ENCODE peak calls at places on chromosomes 6 and 20, in five cellular contexts. Z is PC-3; F is mucosa of gallbladder; H is EL; D is activated T-helper 1 cell treated with anti-CD3 and anti-CD28 coated beads, Interleukin-2, amount 50 U/mL, for 16 hours. N is an unnamed sample.

GRCh38 chr6:53023323-53023722 is 28.2 kb upstream of the GSTA4 start:
- DNase-seq in Z (no peak), F (no peak), H (no peak), D (no peak), N (no peak)

GRCh38 chr6:83270971-83271714 is 78.0 kb downstream of the RWDD2A start:
- DNase-seq in Z (peak; percentile 76), F (no peak), H (peak; percentile 94), D (no peak), N (no peak)

GRCh38 chr20:34579936-34580587 is 21.5 kb downstream of the MAP1LC3A start:
- DNase-seq in Z (peak; percentile 57), F (no peak), H (peak; percentile 65), D (no peak), N (no peak)

GRCh38 chr20:44887466-44887865 is 2.0 kb downstream of the YWHAB start:
- DNase-seq in Z (no peak), F (no peak), H (no peak), D (no peak), N (no peak)

GRCh38 chr6:106085984-106086832 is at the start of gene PRDM1:
- DNase-seq in Z (peak; percentile 87), F (peak; percentile 86), H (peak; percentile 87), D (peak; percentile 45), N (peak; percentile 65)

GRCh38 chr6:3915076-3915791 is 66.1 kb downstream of the FAM50B start:
- DNase-seq in Z (no peak), F (no peak), H (no peak), D (no peak), N (no peak)

GRCh38 chr6:95804847-95805541 is 210.8 kb upstream of the FUT9 start:
- DNase-seq in Z (peak; percentile 10), F (no peak), H (no peak), D (no peak), N (no peak)

GRCh38 chr6:103215835-103216234 is 1643.9 kb downstream of the HACE1 start:
- DNase-seq in Z (peak; percentile 47), F (no peak), H (peak; percentile 53), D (no peak), N (no peak)

GRCh38 chr6:100269189-100269588 is 195.5 kb downstream of the SIM1 start:
- DNase-seq in Z (peak; percentile 33), F (no peak), H (peak; percentile 84), D (no peak), N (no peak)

GRCh38 chr6:161453558-161453957 is 179.7 kb upstream of the AGPAT4 start:
- DNase-seq in Z (no peak), F (no peak), H (no peak), D (no peak), N (no peak)

GRCh38 chr6:118876201-118876600 is 17.8 kb upstream of the ASF1A start:
- DNase-seq in Z (peak; percentile 85), F (no peak), H (peak; percentile 58), D (no peak), N (no peak)

GRCh38 chr6:43113431-43114260 is 37.5 kb downstream of the PTK7 start:
- DNase-seq in Z (no peak), F (no peak), H (no peak), D (no peak), N (no peak)

GRCh38 chr20:48015943-48016723 is 230.9 kb upstream of the SULF2 start:
- DNase-seq in Z (peak; percentile 77), F (peak; percentile 11), H (peak; percentile 87), D (no peak), N (no peak)

GRCh38 chr6:43730634-43731033 is 39.4 kb upstream of the VEGFA start:
- DNase-seq in Z (no peak), F (no peak), H (no peak), D (no peak), N (no peak)